ENCODE peak calls at places on chromosomes 11 and 22, in six cellular contexts. A is HS-27A; E is sigmoid colon; T is activated naive CD4-positive, alpha-beta T cell treated with anti-CD3 and anti-CD28 coated beads for 36 hours; V is activated naive CD8-positive, alpha-beta T cell treated with anti-CD3 and anti-CD28 coated beads, Interleukin-2, amount 50 U/mL, for 16 hours; Z is tibial artery. F is an unnamed sample.

GRCh38 chr11:36363361-36364272 is 67.5 kb downstream of the PRR5L start:
- DNase-seq in A (no peak), E (no peak), T (no peak), V (no peak), Z (no peak), F (no peak)

GRCh38 chr11:17927643-17928343 is 85.1 kb downstream of the SERGEF start:
- DNase-seq in A (no peak), E (no peak), T (no peak), V (no peak), Z (no peak), F (no peak)

GRCh38 chr11:5992604-5993251 is 5.9 kb upstream of the OR52L1 start:
- DNase-seq in A (no peak), E (no peak), T (no peak), V (no peak), Z (no peak), F (no peak)

GRCh38 chr11:59025097-59025496 is 61.0 kb upstream of the GLYATL1B start:
- DNase-seq in A (no peak), E (no peak), T (no peak), V (no peak), Z (no peak), F (no peak)

GRCh38 chr11:795638-796564 is 2.2 kb downstream of the SLC25A22 start:
- DNase-seq in A (no peak), E (peak), T (peak), V (peak), Z (peak), F (peak)

GRCh38 chr11:68273056-68273738 is 1.4 kb upstream of the C11orf24 start:
- DNase-seq in A (no peak), E (no peak), T (no peak), V (no peak), Z (no peak), F (no peak)

GRCh38 chr11:19089421-19089820 is 27.5 kb upstream of the ZDHHC13 start:
- DNase-seq in A (no peak), E (no peak), T (no peak), V (no peak), Z (no peak), F (no peak)

GRCh38 chr11:102780491-102780918 is at the start of gene MMP10:
- DNase-seq in A (no peak), E (no peak), T (no peak), V (no peak), Z (no peak), F (no peak)

GRCh38 chr22:32499666-32500065 is 25.1 kb downstream of the FBXO7 start:
- DNase-seq in A (no peak), E (no peak), T (no peak), V (no peak), Z (no peak), F (no peak)

GRCh38 chr22:36773935-36774334 is 2.0 kb downstream of the IFT27 start:
- DNase-seq in A (no peak), E (no peak), T (no peak), V (no peak), Z (no peak), F (no peak)